ENCODE peak calls at places on chromosomes 4 and X, in four cellular contexts. M is neural progenitor cell, X is GM23338, H is hepatocyte. I is an unnamed sample.

GRCh38 chr4:3342182-3342854 is 49.5 kb downstream of the RGS12 start:
- DNase-seq in M (no peak), X (no peak), H (peak), I (peak)

GRCh38 chrX:38116706-38117105 is 104.0 kb downstream of the SRPX start:
- DNase-seq in M (no peak), X (no peak), H (no peak), I (no peak)

GRCh38 chr4:123116412-123116811 is 194.0 kb upstream of the NUDT6 start:
- DNase-seq in X (no peak), H (no peak), M (no peak), I (peak)

GRCh38 chrX:123878177-123878576 is 18.3 kb downstream of the XIAP start:
- DNase-seq in M (no peak), H (no peak), X (no peak), I (no peak)

GRCh38 chr4:24456431-24456830 is 127.9 kb downstream of the DHX15 start:
- DNase-seq in M (no peak), H (no peak), X (no peak), I (no peak)

GRCh38 chr4:22532896-22533295 is 17.0 kb upstream of the ADGRA3 start:
- DNase-seq in M (no peak), H (no peak), X (no peak), I (no peak)

GRCh38 chrX:1601051-1601767 is 9.8 kb downstream of the AKAP17A start:
- DNase-seq in X (no peak), M (no peak), H (no peak), I (no peak)

GRCh38 chr4:41189076-41189475 is 25.3 kb downstream of the APBB2 start:
- DNase-seq in H (no peak), M (no peak), X (no peak), I (no peak)

GRCh38 chr4:127782275-127783025 is at the start of gene HSPA4L:
- DNase-seq in H (peak), M (peak), X (peak), I (peak)

GRCh38 chr4:18390655-18391369 is 369.3 kb upstream of the LCORL start:
- DNase-seq in X (peak), H (no peak), M (no peak), I (no peak)

GRCh38 chrX:24113161-24113560 is 36.4 kb upstream of the ZFX start:
- DNase-seq in H (no peak), X (no peak), M (no peak), I (peak)

GRCh38 chr4:89222171-89222570 is 85.4 kb downstream of the GPRIN3 start:
- DNase-seq in H (peak), M (no peak), X (no peak), I (peak)

GRCh38 chrX:154727418-154728323 is 23.2 kb downstream of the GAB3 start:
- DNase-seq in X (no peak), H (no peak), M (no peak), I (peak)

GRCh38 chr4:687975-688694 is 816 bp downstream of the SLC49A3 start:
- DNase-seq in X (peak), M (no peak), H (no peak), I (peak)

GRCh38 chrX:96776966-96777365 is 92.3 kb downstream of the DIAPH2 start:
- DNase-seq in M (no peak), H (no peak), X (no peak), I (peak)

GRCh38 chrX:22128961-22129360 is 96.8 kb downstream of the PHEX start:
- DNase-seq in H (no peak), M (no peak), X (no peak), I (peak)

GRCh38 chr4:14667624-14668295 is 334.5 kb upstream of the CPEB2 start:
- DNase-seq in H (peak), X (no peak), M (no peak), I (peak)

GRCh38 chr4:3660928-3661515 is 105.2 kb upstream of the ADRA2C start:
- DNase-seq in H (no peak), M (no peak), X (no peak), I (no peak)

GRCh38 chrX:136636121-136636520 is 11.8 kb upstream of the CD40LG start:
- DNase-seq in X (peak), H (no peak), M (peak), I (no peak)

GRCh38 chrX:150899191-150899757 is 806 bp upstream of the CD99L2 start:
- DNase-seq in H (peak), X (peak), M (peak), I (peak)

GRCh38 chr4:40020221-40020620 is 36.4 kb upstream of the N4BP2 start:
- DNase-seq in M (no peak), H (no peak), X (no peak), I (no peak)

GRCh38 chrX:84046403-84046984 is 141.5 kb downstream of the RPS6KA6 start:
- DNase-seq in M (peak), X (peak), H (peak), I (peak)

GRCh38 chr4:181728567-181728966 is 514.6 kb upstream of the TENM3 start:
- DNase-seq in X (peak), H (no peak), M (no peak), I (no peak)

GRCh38 chr4:7121861-7122653 is 54.2 kb upstream of the GRPEL1 start:
- DNase-seq in M (no peak), X (no peak), H (no peak), I (no peak)

GRCh38 chrX:45803383-45803921 is 602.8 kb upstream of the DIPK2B start:
- DNase-seq in X (no peak), M (no peak), H (no peak), I (peak)

GRCh38 chr4:88015659-88016295 is 8.3 kb downstream of the PKD2 start:
- DNase-seq in H (no peak), M (no peak), X (no peak), I (no peak)

GRCh38 chrX:21711126-21711847 is 46.6 kb downstream of the SMPX start:
- DNase-seq in M (no peak), H (no peak), X (no peak), I (no peak)

GRCh38 chrX:154717824-154718223 is 33.1 kb downstream of the GAB3 start:
- DNase-seq in H (no peak), M (no peak), X (no peak), I (peak)

GRCh38 chr4:25051534-25051933 is 20.8 kb upstream of the LGI2 start:
- DNase-seq in H (no peak), X (no peak), M (no peak), I (no peak)

GRCh38 chrX:56228914-56229313 is 3.2 kb upstream of the KLF8 start:
- DNase-seq in X (peak), H (no peak), M (no peak), I (no peak)

GRCh38 chr4:1533501-1534064 is 127.3 kb upstream of the NKX1-1 start:
- DNase-seq in M (no peak), X (no peak), H (no peak), I (no peak)

GRCh38 chrX:119495734-119496520 is 27.7 kb downstream of the SLC25A5 start:
- DNase-seq in M (peak), X (no peak), H (no peak), I (no peak)

GRCh38 chrX:147838465-147839131 is 73.1 kb upstream of the FMR1 start:
- DNase-seq in M (peak), X (peak), H (no peak), I (no peak)

GRCh38 chr4:20760053-20760452 is 59.8 kb downstream of the PACRGL start:
- DNase-seq in X (peak), M (peak), H (peak), I (peak)

GRCh38 chr4:153114771-153115321 is 89.4 kb upstream of the TRIM2 start:
- DNase-seq in H (peak), X (no peak), M (no peak), I (peak)

GRCh38 chr4:115293093-115293462 is 179.7 kb upstream of the NDST4 start:
- DNase-seq in H (no peak), M (no peak), X (no peak), I (no peak)

GRCh38 chr4:5424901-5425300 is 283.5 kb downstream of the EVC2 start:
- DNase-seq in H (no peak), X (no peak), M (no peak), I (no peak)

GRCh38 chr4:16931906-16932305 is 33.5 kb upstream of the LDB2 start:
- DNase-seq in M (no peak), X (no peak), H (no peak), I (no peak)

DNA sequence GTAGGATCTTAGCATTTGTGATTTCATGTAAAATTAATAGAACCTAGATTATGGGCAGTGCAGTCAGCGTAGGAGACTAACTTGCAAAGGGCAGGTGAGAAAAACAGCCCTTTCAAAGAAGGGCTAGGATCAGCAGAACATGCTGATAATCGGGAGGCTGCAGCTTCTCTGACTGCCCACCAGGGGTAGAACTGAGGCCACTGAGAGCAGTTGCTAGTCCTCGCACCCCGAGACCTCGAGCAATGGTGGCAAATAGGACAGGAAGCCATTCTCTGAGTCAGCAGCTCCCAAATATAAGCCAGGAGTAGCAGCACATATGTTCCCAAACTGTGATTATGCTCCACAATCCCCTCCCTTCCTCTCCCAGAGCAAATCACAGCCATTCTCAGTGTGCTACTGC is 186.4 kb downstream of the MSL3 start:
- DNase-seq in M (peak), H (peak), X (peak), I (peak)
- TF ChIP-seq EZH2phosphoT487 in M (no peak), H (no peak), X (no peak), I (no peak)

GRCh38 chr4:76726141-76726540 is 171.8 kb downstream of the SOWAHB start:
- DNase-seq in X (no peak), M (no peak), H (no peak), I (no peak)

GRCh38 chr4:76725039-76725438 is 172.9 kb downstream of the SOWAHB start:
- DNase-seq in X (no peak), M (no peak), H (no peak), I (peak)

GRCh38 chr4:76726631-76727030 is 171.3 kb downstream of the SOWAHB start:
- DNase-seq in M (no peak), H (no peak), X (no peak), I (no peak)

GRCh38 chr4:76723916-76724315 is 174.0 kb downstream of the SOWAHB start:
- DNase-seq in H (no peak), X (peak), M (peak), I (peak)

GRCh38 chr4:76723373-76723772 is 174.6 kb downstream of the SOWAHB start:
- DNase-seq in M (no peak), X (no peak), H (no peak), I (peak)
- TF ChIP-seq CTCF in M (no peak), X (no peak), H (no peak), I (peak)

GRCh38 chr4:186104114-186104894 is at the start of gene FAM149A:
- DNase-seq in H (peak), X (peak), M (peak), I (no peak)
- TF ChIP-seq EZH2 in H (no peak), X (no peak), M (no peak), I (no peak)

DNA sequence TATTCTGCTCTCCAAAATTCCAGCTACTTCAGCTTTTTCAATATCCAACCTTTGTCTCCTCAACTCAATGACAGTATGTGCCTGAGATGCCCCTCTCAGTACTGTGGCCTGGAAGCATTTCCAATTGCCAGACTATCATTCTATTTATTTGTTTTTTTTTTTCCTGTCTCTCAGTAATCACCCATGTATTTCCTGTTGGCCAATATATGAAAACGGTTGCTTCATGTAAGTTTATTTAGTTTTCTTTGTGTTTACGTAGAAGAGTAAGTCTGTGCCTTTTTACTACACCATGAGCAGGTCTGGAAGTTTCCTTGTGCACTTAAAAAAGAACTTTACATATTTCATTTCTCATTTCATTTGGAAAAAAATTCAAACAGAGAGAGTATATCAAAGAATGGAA is 537.5 kb upstream of the SPANXN1 start:
- DNase-seq in X (no peak), H (no peak), M (no peak), I (no peak)
- TF ChIP-seq EZH2phosphoT487 in X (no peak), H (no peak), M (no peak), I (no peak)

DNA sequence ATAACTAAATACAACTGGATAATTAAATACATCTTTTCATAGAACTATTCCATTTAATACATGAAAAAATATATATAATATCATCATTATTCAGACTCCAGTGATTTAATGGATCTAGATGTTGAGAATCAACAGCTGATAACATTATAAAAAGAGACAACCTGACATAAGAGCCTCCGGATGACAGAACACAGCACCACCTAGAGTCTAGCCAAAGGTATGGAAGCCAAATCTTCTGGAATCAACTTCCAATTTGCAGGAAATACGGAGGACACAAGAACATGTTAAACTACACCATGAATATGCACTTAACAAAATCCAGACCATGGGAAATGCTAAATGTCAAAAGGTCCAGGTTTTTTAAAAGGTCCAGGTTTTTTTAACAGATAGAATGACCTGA is 55.0 kb downstream of the LRBA start:
- DNase-seq in M (peak), H (peak), X (peak), I (peak)
- TF ChIP-seq CTCF in M (peak), H (peak), X (peak), I (peak)

GRCh38 chrX:114582698-114583395 is 1.0 kb upstream of the HTR2C start:
- DNase-seq in X (peak), M (peak), H (no peak), I (no peak)

GRCh38 chrX:114583646-114584433 is at the start of gene HTR2C:
- DNase-seq in X (peak), H (no peak), M (peak), I (no peak)

GRCh38 chrX:114581528-114582263 is 2.2 kb upstream of the HTR2C start:
- DNase-seq in H (peak), M (peak), X (peak), I (no peak)

GRCh38 chrX:114580336-114580735 is 3.5 kb upstream of the HTR2C start:
- DNase-seq in M (peak), X (peak), H (peak), I (peak)

GRCh38 chrX:114582264-114582632 is 1.6 kb upstream of the HTR2C start:
- DNase-seq in H (no peak), X (no peak), M (peak), I (no peak)
- TF ChIP-seq EZH2 in H (peak), X (no peak), M (peak), I (no peak)